ENCODE peak calls at places on chromosomes 13 and 19, in seven cellular contexts. C is activated naive CD4-positive, alpha-beta T cell treated with anti-CD3 and anti-CD28 coated beads, Interleukin-2, amount 10 ng/mL, durations not matched to agents 7 days and 5 days; L is uterus; G is neural progenitor cell; U is AG04450; V is HTR-8/SVneo; N is A549. O is an unnamed sample.

GRCh38 chr13:64314286-64314685 is 2898.6 kb upstream of the PCDH20 start:
- DNase-seq in C (no peak), L (no peak), G (no peak), U (peak), V (peak), N (no peak), O (no peak)

GRCh38 chr13:43085545-43085944 is 62.2 kb downstream of the DNAJC15 start:
- DNase-seq in C (no peak), L (no peak), G (no peak), U (no peak), V (peak), N (peak), O (no peak)

GRCh38 chr13:30622551-30622950 is 4.8 kb downstream of the USPL1 start:
- DNase-seq in C (no peak), L (no peak), G (no peak), U (no peak), V (no peak), N (no peak), O (no peak)

GRCh38 chr19:47176627-47177090 is 46.0 kb downstream of the SAE1 start:
- DNase-seq in C (peak), L (no peak), G (no peak), U (peak), V (no peak), N (no peak), O (no peak)

GRCh38 chr13:85582890-85583289 is 216.3 kb downstream of the SLITRK6 start:
- DNase-seq in C (no peak), L (no peak), G (no peak), U (no peak), V (no peak), N (no peak), O (no peak)

GRCh38 chr19:29404015-29404414 is 121.8 kb upstream of the VSTM2B start:
- DNase-seq in C (no peak), L (no peak), G (no peak), U (no peak), V (no peak), N (no peak), O (no peak)

GRCh38 chr13:24923305-24923640 is 159.3 kb downstream of the RNF17 start:
- DNase-seq in C (peak), L (no peak), G (no peak), U (peak), V (peak), N (peak), O (no peak)

GRCh38 chr13:19665427-19665859 is 32.0 kb downstream of the MPHOSPH8 start:
- DNase-seq in C (no peak), L (no peak), G (no peak), U (no peak), V (no peak), N (no peak), O (no peak)

GRCh38 chr19:54142166-54142780 is 4.7 kb downstream of the CNOT3 start:
- DNase-seq in C (no peak), L (no peak), G (no peak), U (no peak), V (no peak), N (no peak), O (no peak)

GRCh38 chr13:50400930-50401553 is 385.8 kb downstream of the KCNRG start:
- DNase-seq in C (no peak), L (no peak), G (no peak), U (peak), V (peak), N (no peak), O (no peak)

GRCh38 chr13:32237681-32238080 is 77.5 kb downstream of the ZAR1L start:
- DNase-seq in C (no peak), L (no peak), G (no peak), U (no peak), V (no peak), N (no peak), O (no peak)

GRCh38 chr19:17021328-17021727 is 5.3 kb downstream of the CPAMD8 start:
- DNase-seq in C (no peak), L (no peak), G (no peak), U (no peak), V (no peak), N (no peak), O (no peak)

O was measured in psoas muscle.